ENCODE peak calls at places on chromosome 12, in five cellular contexts. One of them, this sample, is unnamed.

GRCh38 chr12:51871918-51872688 is 15.8 kb upstream of the ANKRD33 start:
- DNase-seq in heart right ventricle: no peak
- DNase-seq in EL: no peak
- DNase-seq in NCI-H2081: no peak
- DNase-seq in GM10248: no peak
- DNase-seq in this sample: no peak

GRCh38 chr12:49903700-49904423 is at the start of gene FAIM2:
- DNase-seq in EL: peak; percentile 51
- DNase-seq in NCI-H2081: peak; percentile 30
- DNase-seq in heart right ventricle: peak; percentile 72
- DNase-seq in GM10248: no peak
- DNase-seq in this sample: no peak

GRCh38 chr12:59151243-59151642 is 230.9 kb upstream of the LRIG3 start:
- DNase-seq in EL: peak; percentile 40
- DNase-seq in heart right ventricle: no peak
- DNase-seq in GM10248: no peak
- DNase-seq in NCI-H2081: no peak
- DNase-seq in this sample: no peak

GRCh38 chr12:34296143-34297041 is 274.1 kb downstream of the ALG10 start:
- DNase-seq in EL: no peak
- DNase-seq in GM10248: no peak
- DNase-seq in NCI-H2081: no peak
- DNase-seq in heart right ventricle: peak; percentile 1
- DNase-seq in this sample: no peak

GRCh38 chr12:15910864-15911696 is at the start of gene DERA:
- DNase-seq in NCI-H2081: peak; percentile 86
- DNase-seq in heart right ventricle: peak; percentile 87
- DNase-seq in GM10248: peak; percentile 76
- DNase-seq in EL: peak; percentile 82
- DNase-seq in this sample: peak; percentile 78

GRCh38 chr12:57983150-57983857 is 41.9 kb downstream of the ATP23 start:
- DNase-seq in GM10248: no peak
- DNase-seq in heart right ventricle: no peak
- DNase-seq in EL: peak; percentile 57
- DNase-seq in NCI-H2081: peak; percentile 52
- DNase-seq in this sample: no peak

GRCh38 chr12:44968960-44969359 is 81.9 kb downstream of the DBX2 start:
- DNase-seq in NCI-H2081: no peak
- DNase-seq in EL: no peak
- DNase-seq in heart right ventricle: no peak
- DNase-seq in GM10248: no peak
- DNase-seq in this sample: no peak

GRCh38 chr12:56867216-56867615 is 67.0 kb downstream of the SDR9C7 start:
- DNase-seq in heart right ventricle: no peak
- DNase-seq in EL: no peak
- DNase-seq in NCI-H2081: no peak
- DNase-seq in GM10248: no peak
- DNase-seq in this sample: no peak

GRCh38 chr12:65152586-65152985 is 16.8 kb upstream of the LEMD3 start:
- DNase-seq in NCI-H2081: no peak
- DNase-seq in heart right ventricle: no peak
- DNase-seq in EL: no peak
- DNase-seq in GM10248: no peak
- DNase-seq in this sample: no peak

GRCh38 chr12:109818900-109819500 is 14.2 kb downstream of the TRPV4 start:
- DNase-seq in GM10248: no peak
- DNase-seq in heart right ventricle: no peak
- DNase-seq in EL: peak; percentile 82
- DNase-seq in NCI-H2081: no peak
- DNase-seq in this sample: no peak

GRCh38 chr12:12236896-12237295 is 29.9 kb downstream of the LRP6 start:
- DNase-seq in heart right ventricle: no peak
- DNase-seq in GM10248: no peak
- DNase-seq in EL: no peak
- DNase-seq in NCI-H2081: no peak
- DNase-seq in this sample: no peak

This sample was measured in GM20000.